ENCODE peak calls at places on chromosomes 11 and 22, in seven cellular contexts. N is hepatic stellate cell, C is endothelial cell, A is RCC 7860, Y is NCI-H2171, J is HL-60, I is HEK293T. Z is an unnamed sample.

GRCh38 chr11:47257518-47258316 is at the start of gene NR1H3:
- DNase-seq in A (no peak), Y (no peak), N (peak), J (no peak), C (peak), I (peak), Z (no peak)

GRCh38 chr11:66123902-66124301 is 53.8 kb downstream of the PACS1 start:
- DNase-seq in A (peak), N (no peak), C (no peak), I (no peak), J (no peak), Y (no peak), Z (no peak)

GRCh38 chr11:69409812-69410645 is 71.4 kb upstream of the LINC01488 start:
- DNase-seq in Y (no peak), A (peak), I (no peak), N (no peak), J (no peak), C (no peak), Z (no peak)

GRCh38 chr11:121757480-121758125 is 304.8 kb upstream of the SORL1-AS1 start:
- DNase-seq in N (no peak), Y (no peak), C (no peak), A (no peak), I (no peak), J (no peak), Z (no peak)

GRCh38 chr11:83865636-83866461 is 579.7 kb upstream of the CCDC90B start:
- DNase-seq in Y (no peak), C (no peak), J (no peak), N (no peak), A (peak), I (no peak), Z (no peak)

GRCh38 chr22:49825944-49826602 is 1.6 kb downstream of the BRD1 start:
- DNase-seq in J (peak), A (peak), N (no peak), Y (no peak), C (no peak), I (no peak), Z (no peak)

GRCh38 chr22:37484115-37485005 is 1.8 kb downstream of the MFNG start:
- DNase-seq in A (no peak), N (no peak), J (peak), Y (peak), C (peak), I (no peak), Z (no peak)

GRCh38 chr11:125055107-125055715 is 7.9 kb upstream of the SLC37A2 start:
- DNase-seq in C (no peak), N (no peak), Y (no peak), I (no peak), J (no peak), A (no peak), Z (no peak)

GRCh38 chr11:93348931-93349330 is 18.4 kb downstream of the DEUP1 start:
- DNase-seq in Y (no peak), A (no peak), I (no peak), C (no peak), J (no peak), N (no peak), Z (no peak)

GRCh38 chr22:17213976-17214375 is 5.3 kb downstream of the ADA2 start:
- DNase-seq in Y (no peak), I (peak), J (peak), A (no peak), N (no peak), C (peak), Z (no peak)

GRCh38 chr11:123841189-123841588 is 35.0 kb upstream of the OR6M1 start:
- DNase-seq in A (peak), N (no peak), J (no peak), Y (no peak), C (no peak), I (no peak), Z (no peak)

GRCh38 chr11:5973530-5973929 is 5.2 kb upstream of the OR56A5 start:
- DNase-seq in A (no peak), Y (no peak), C (no peak), N (no peak), I (no peak), J (no peak), Z (no peak)

GRCh38 chr11:117199061-117199915 is at the start of gene TAGLN:
- DNase-seq in J (no peak), Y (no peak), I (no peak), A (no peak), N (peak), C (peak), Z (no peak)

GRCh38 chr11:96869207-96869606 is 479.4 kb downstream of the JRKL start:
- DNase-seq in Y (no peak), J (no peak), I (no peak), C (no peak), N (no peak), A (no peak), Z (no peak)

GRCh38 chr11:34284166-34284565 is 73.6 kb downstream of the ABTB2 start:
- DNase-seq in N (no peak), J (no peak), A (no peak), C (no peak), I (no peak), Y (no peak), Z (no peak)

GRCh38 chr11:123407124-123407995 is 22.7 kb upstream of the GRAMD1B start:
- DNase-seq in I (peak), N (peak), J (peak), C (peak), Y (no peak), A (peak), Z (peak)

GRCh38 chr11:29485641-29486040 is 531.2 kb downstream of the KCNA4 start:
- DNase-seq in A (no peak), Y (no peak), C (no peak), N (no peak), I (no peak), J (no peak), Z (no peak)

GRCh38 chr11:9143726-9144125 is 52.3 kb upstream of the SCUBE2 start:
- DNase-seq in A (no peak), J (no peak), N (no peak), Y (no peak), I (no peak), C (no peak), Z (no peak)

GRCh38 chr22:38733329-38734202 is 22.2 kb downstream of the SUN2 start:
- DNase-seq in C (peak), A (no peak), Y (peak), I (peak), N (peak), J (peak), Z (peak)

GRCh38 chr11:103183981-103184592 is 74.9 kb downstream of the DYNC2H1 start:
- DNase-seq in A (no peak), I (no peak), J (no peak), C (no peak), Y (no peak), N (no peak), Z (no peak)

GRCh38 chr11:13249992-13250391 is 27.6 kb upstream of the BMAL1 start:
- DNase-seq in J (no peak), A (peak), C (no peak), Y (no peak), N (no peak), I (no peak), Z (no peak)

GRCh38 chr11:111735262-111736116 is 30.7 kb downstream of the PPP2R1B start:
- DNase-seq in C (no peak), N (peak), J (no peak), I (peak), A (peak), Y (peak), Z (peak)

Z was measured in NCI-H1694 treated with DMSO at 0.1 percent for 48 hours.